ENCODE peak calls at places on chromosomes 4 and X, in five cellular contexts. X is mesendoderm, H is BJ, O is hepatocyte, Q is astrocyte of the spinal cord. Z is an unnamed sample.

GRCh38 chr4:16916719-16917337 is 18.4 kb upstream of the LDB2 start:
- DNase-seq in X (peak), H (no peak), O (peak), Q (peak), Z (no peak)

GRCh38 chrX:135892781-135893180 is 463 bp downstream of the CT45A10 start:
- DNase-seq in X (no peak), H (no peak), O (no peak), Q (no peak), Z (peak)

GRCh38 chr4:138235419-138235952 is 6.7 kb downstream of the SLC7A11 start:
- DNase-seq in X (peak), H (peak), O (no peak), Q (peak), Z (no peak)

GRCh38 chrX:37976153-37976552 is 30.2 kb upstream of the SYTL5 start:
- DNase-seq in X (no peak), H (no peak), O (no peak), Q (no peak), Z (no peak)

GRCh38 chr4:89469930-89470375 is 162.4 kb upstream of the GPRIN3 start:
- DNase-seq in X (no peak), H (peak), O (no peak), Q (peak), Z (no peak)

GRCh38 chr4:4672397-4672796 is 130.5 kb upstream of the STX18 start:
- DNase-seq in X (no peak), H (no peak), O (no peak), Q (no peak), Z (no peak)

GRCh38 chr4:55910140-55910539 is 38.6 kb upstream of the CEP135 start:
- DNase-seq in X (no peak), H (no peak), O (no peak), Q (peak), Z (no peak)

GRCh38 chr4:187235456-187236170 is 512.0 kb upstream of the FAT1 start:
- DNase-seq in X (no peak), H (no peak), O (no peak), Q (no peak), Z (no peak)

GRCh38 chr4:6071959-6072720 is 53.9 kb upstream of the C4orf50 start:
- DNase-seq in X (peak), H (no peak), O (peak), Q (no peak), Z (no peak)

GRCh38 chrX:71159335-71159734 is 14.7 kb downstream of the NLGN3 start:
- DNase-seq in X (no peak), H (no peak), O (no peak), Q (no peak), Z (no peak)

GRCh38 chrX:71160475-71160874 is 15.8 kb downstream of the NLGN3 start:
- DNase-seq in X (no peak), H (no peak), O (no peak), Q (no peak), Z (no peak)

GRCh38 chrX:71166461-71166860 is 21.8 kb downstream of the NLGN3 start:
- DNase-seq in X (no peak), H (no peak), O (no peak), Q (no peak), Z (no peak)

GRCh38 chrX:71164071-71164470 is 19.4 kb downstream of the NLGN3 start:
- DNase-seq in X (no peak), H (no peak), O (no peak), Q (no peak), Z (no peak)

DNA sequence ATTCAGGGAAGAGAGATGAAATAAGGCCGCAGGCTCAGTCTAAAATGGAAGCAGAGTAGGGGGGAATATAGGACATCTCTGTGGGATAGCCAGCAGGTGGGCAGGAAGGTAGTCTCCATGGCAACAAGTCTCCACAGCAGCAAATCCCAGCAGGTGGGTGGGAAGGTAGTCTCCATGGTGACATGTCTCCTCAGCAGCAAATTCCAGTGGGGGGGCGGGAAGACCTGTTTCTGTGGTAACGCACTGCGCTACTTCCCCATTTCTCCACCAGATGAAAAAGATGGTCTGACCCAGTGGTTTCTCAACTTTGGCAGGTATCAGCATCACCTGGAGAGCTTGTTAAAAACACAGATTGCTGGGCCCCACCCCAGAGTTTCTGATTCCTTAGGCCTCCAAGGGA is 18.4 kb downstream of the NLGN3 start:
- DNase-seq in X (peak), H (no peak), O (no peak), Q (no peak), Z (no peak)
- H3K4me3 ChIP-seq in X (no peak), H (no peak), O (no peak), Q (no peak), Z (no peak)

GRCh38 chr4:795726-796119 is 30.2 kb downstream of the CPLX1 start:
- DNase-seq in X (no peak), H (no peak), O (no peak), Q (no peak), Z (peak)
- H3K4me3 ChIP-seq in X (no peak), H (no peak), O (no peak), Q (no peak), Z (no peak)

DNA sequence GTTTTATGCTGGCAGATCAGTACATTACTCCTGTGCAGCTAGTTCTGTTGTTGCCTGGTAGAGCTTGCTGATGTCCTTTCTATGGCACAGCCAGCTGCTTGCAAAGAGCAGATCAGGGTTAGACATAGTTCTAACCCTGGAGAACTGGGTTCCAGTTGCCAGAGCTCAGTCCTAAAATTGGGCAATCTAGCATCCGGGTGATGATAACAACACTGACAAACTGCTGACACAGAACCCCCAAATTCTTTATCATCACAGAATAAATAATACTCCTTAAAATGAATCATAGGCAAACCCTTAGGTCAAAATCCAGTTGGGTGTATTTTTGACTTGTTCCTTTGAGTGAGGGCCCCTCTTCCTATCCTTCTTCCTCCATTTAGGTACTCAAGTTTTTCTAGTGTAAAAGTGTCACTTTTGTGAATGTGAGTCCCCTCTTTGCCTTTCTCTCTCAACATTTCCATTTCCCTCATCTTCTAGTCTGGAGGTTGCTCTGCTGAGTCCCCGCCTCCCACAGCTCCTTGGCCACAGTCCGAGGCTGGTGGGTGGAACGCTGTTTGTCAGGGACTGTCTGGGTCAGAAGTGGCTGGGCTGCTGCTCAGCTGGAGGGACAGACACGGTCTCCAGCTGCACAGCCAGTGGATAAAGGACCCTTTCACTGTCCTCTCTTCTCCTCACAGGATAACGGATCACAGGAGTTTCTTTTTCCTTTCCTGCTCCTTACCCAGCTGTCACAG is 93.6 kb upstream of the RASGEF1B start:
- DNase-seq in X (peak), H (no peak), O (peak), Q (peak), Z (peak)
- H3K4me3 ChIP-seq in X (no peak), H (no peak), O (no peak), Q (no peak), Z (peak)

GRCh38 chr4:61202100-61202637 is 2.0 kb downstream of the ADGRL3 start:
- DNase-seq in X (peak), H (no peak), O (no peak), Q (peak), Z (peak)

GRCh38 chr4:61200195-61200990 is at the start of gene ADGRL3:
- DNase-seq in X (peak), H (no peak), O (peak), Q (peak), Z (peak)

GRCh38 chr4:61200991-61201526 is 933 bp downstream of the ADGRL3 start:
- DNase-seq in X (peak), H (no peak), O (peak), Q (peak), Z (peak)

GRCh38 chr4:61202638-61203495 is 2.7 kb downstream of the ADGRL3 start:
- DNase-seq in X (peak), H (no peak), O (peak), Q (peak), Z (no peak)

DNA sequence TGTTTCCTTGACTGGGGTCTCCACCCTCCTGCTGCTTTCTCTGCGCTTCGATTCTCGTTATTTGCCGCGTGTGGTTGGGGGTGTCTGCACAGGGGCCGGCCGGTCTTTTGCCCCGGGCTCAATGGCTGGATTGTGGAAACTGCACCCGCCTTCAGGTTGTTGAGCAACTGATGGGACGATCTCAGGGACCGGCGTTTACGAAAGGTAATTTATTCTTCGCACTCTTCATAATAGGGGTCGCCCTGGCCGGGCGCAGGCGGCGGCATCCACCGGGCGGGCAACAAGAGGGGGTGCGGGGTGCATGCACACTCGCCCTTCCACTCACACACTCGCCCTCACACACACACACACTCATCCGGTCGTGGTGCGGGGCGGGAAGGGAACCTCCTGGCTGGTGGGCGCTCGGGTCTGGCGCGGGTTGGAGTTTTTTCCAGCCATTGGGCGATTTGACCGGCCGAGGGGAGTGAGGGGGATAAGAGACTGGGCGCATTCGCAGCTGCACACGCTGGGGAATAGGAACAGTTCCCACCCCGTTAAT is 1.5 kb downstream of the ADGRL3 start:
- DNase-seq in X (peak), H (no peak), O (peak), Q (no peak), Z (no peak)
- H3K4me3 ChIP-seq in X (peak), H (no peak), O (peak), Q (peak), Z (peak)

GRCh38 chr4:83865417-83866150 is 329.7 kb downstream of the GPAT3 start:
- DNase-seq in X (peak), H (no peak), O (no peak), Q (no peak), Z (no peak)
- H3K4me3 ChIP-seq in X (no peak), H (no peak), O (no peak), Q (no peak), Z (no peak)

GRCh38 chrX:13821740-13822139 is 4.8 kb upstream of the GPM6B start:
- DNase-seq in X (no peak), H (no peak), O (no peak), Q (no peak), Z (no peak)

GRCh38 chrX:13815664-13816063 is 1.2 kb downstream of the GPM6B start:
- DNase-seq in X (no peak), H (no peak), O (no peak), Q (no peak), Z (no peak)

DNA sequence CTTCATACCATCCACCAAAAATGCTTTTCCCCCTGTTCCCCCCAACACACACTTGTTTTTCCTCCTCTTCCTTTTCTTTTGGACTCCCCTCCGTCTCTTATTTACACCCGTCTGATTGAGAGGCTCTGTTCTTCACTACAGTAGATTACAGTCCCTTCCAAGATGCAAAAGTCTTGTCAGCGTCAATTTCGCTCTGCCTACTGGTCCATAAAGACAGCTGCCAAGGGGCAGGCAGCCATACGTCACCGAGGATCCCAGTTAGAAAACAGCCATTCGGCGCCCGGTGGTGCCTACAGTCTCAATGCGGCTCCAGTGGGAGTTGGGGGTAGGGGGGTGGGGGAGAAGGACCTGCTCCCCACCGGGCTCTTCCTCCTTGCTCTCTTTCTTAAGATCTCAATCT is at the start of gene GPM6B:
- DNase-seq in X (peak), H (no peak), O (no peak), Q (no peak), Z (no peak)
- H3K4me3 ChIP-seq in X (no peak), H (no peak), O (no peak), Q (peak), Z (no peak)

DNA sequence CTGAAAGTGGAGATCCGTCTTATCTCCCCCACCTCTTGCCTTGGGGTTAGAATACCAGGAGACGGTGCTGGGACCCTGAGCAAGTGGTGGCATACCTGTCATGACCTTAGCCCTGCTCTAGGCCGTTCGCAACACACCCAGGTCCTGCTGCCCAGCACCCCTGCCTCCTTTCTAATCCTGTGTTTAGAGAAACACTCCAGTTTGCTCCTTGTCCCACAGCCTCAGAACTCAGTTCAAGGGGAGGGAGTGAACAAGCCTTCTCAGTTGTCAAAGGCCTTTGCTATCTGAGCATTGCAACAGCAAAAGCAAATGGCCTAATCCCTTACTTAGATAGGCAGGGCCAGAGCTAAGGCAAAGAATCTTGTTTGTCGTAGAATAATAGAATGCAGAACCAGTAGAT is 67.9 kb downstream of the CHRNA9 start:
- DNase-seq in X (peak), H (no peak), O (peak), Q (no peak), Z (no peak)
- H3K4me3 ChIP-seq in X (no peak), H (no peak), O (no peak), Q (no peak), Z (no peak)